ENCODE peak calls at places on chromosomes 16 and 17, in five cellular contexts. G is HepG2, Z is tibial nerve, B is suprapubic skin, W is K562. A is an unnamed sample.

GRCh38 chr16:83160609-83161008 is 533.8 kb downstream of the CDH13 start:
- DNase-seq in Z (no peak), G (no peak), W (no peak), B (no peak), A (no peak)

GRCh38 chr16:70473446-70474319 is 19.3 kb downstream of the FCSK start:
- DNase-seq in W (no peak), B (peak; percentile 57), G (no peak), Z (no peak), A (no peak)

GRCh38 chr17:59026176-59026939 is 80.3 kb downstream of the TRIM37 start:
- DNase-seq in W (no peak), Z (peak; percentile 13), G (no peak), B (no peak), A (no peak)

GRCh38 chr17:4850236-4850635 is 17.1 kb downstream of the MINK1 start:
- DNase-seq in G (no peak), Z (no peak), W (no peak), B (no peak), A (no peak)

GRCh38 chr17:49992191-49992932 is 2.7 kb downstream of the DLX3 start:
- DNase-seq in Z (no peak), W (no peak), B (no peak), G (no peak), A (no peak)

GRCh38 chr16:76237471-76237870 is 39.7 kb upstream of the CNTNAP4 start:
- DNase-seq in W (no peak), G (no peak), Z (no peak), B (no peak), A (no peak)

GRCh38 chr17:13993106-13993505 is 76.2 kb upstream of the COX10 start:
- DNase-seq in B (no peak), W (no peak), G (no peak), Z (no peak), A (no peak)

GRCh38 chr16:30922420-30922959 is 882 bp upstream of the FBXL19 start:
- DNase-seq in B (peak; percentile 100), W (peak; percentile 93), Z (peak; percentile 99), G (peak; percentile 100), A (peak; percentile 100)

GRCh38 chr17:70168044-70168978 is 1.0 kb upstream of the KCNJ2 start:
- DNase-seq in G (no peak), B (peak; percentile 71), Z (peak; percentile 69), W (peak; percentile 46), A (no peak)

GRCh38 chr16:62079236-62079635 is 43.0 kb upstream of the CDH8 start:
- DNase-seq in B (no peak), Z (no peak), G (no peak), W (no peak), A (no peak)

GRCh38 chr17:70158581-70158980 is 10.8 kb upstream of the KCNJ2 start:
- DNase-seq in B (no peak), Z (no peak), W (no peak), G (no peak), A (no peak)

GRCh38 chr16:70298988-70299938 is at the start of gene DDX19B:
- DNase-seq in G (peak; percentile 90), B (peak; percentile 88), Z (peak; percentile 59), W (peak; percentile 55), A (peak; percentile 85)

GRCh38 chr17:74249966-74250365 is 24.1 kb upstream of the DNAI2 start:
- DNase-seq in Z (no peak), B (no peak), G (no peak), W (no peak), A (no peak)

GRCh38 chr16:138049-138417 is 440 bp downstream of the NPRL3 start:
- DNase-seq in W (peak; percentile 59), B (no peak), G (no peak), Z (no peak), A (peak; percentile 87)

GRCh38 chr17:8004899-8005298 is 2.5 kb downstream of the GUCY2D start:
- DNase-seq in B (peak; percentile 14), Z (no peak), G (no peak), W (no peak), A (no peak)

GRCh38 chr17:69709441-69709840 is 294.9 kb downstream of the MAP2K6 start:
- DNase-seq in W (no peak), Z (no peak), B (no peak), G (no peak), A (no peak)

GRCh38 chr17:5789443-5789842 is 205.1 kb upstream of the NLRP1 start:
- DNase-seq in G (no peak), Z (no peak), B (no peak), W (no peak), A (no peak)

GRCh38 chr17:18285296-18285695 is 24.8 kb downstream of the MIEF2 start:
- DNase-seq in B (no peak), Z (no peak), W (no peak), G (no peak), A (no peak)

GRCh38 chr16:75491876-75492275 is 3.4 kb downstream of the CHST6 start:
- DNase-seq in B (no peak), W (no peak), G (no peak), Z (no peak), A (no peak)

GRCh38 chr17:75481194-75482059 is 25.0 kb downstream of the TMEM94 start:
- DNase-seq in W (no peak), G (no peak), Z (no peak), B (no peak), A (peak; percentile 41)

GRCh38 chr16:86925067-86925791 is 346.9 kb downstream of the FOXL1 start:
- DNase-seq in B (no peak), Z (no peak), G (no peak), W (peak; percentile 46), A (no peak)

GRCh38 chr17:57868007-57868774 is 18.3 kb upstream of the MRPS23 start:
- DNase-seq in W (peak; percentile 59), B (peak; percentile 89), Z (peak; percentile 68), G (peak; percentile 59), A (peak; percentile 72)
- TF ChIP-seq EP300 in W (no peak), B (no peak), Z (no peak), G (peak; percentile 36), A (no peak)

GRCh38 chr16:27318399-27319256 is 4.9 kb downstream of the IL4R start:
- DNase-seq in W (no peak), G (no peak), Z (no peak), B (peak; percentile 81), A (peak; percentile 79)

GRCh38 chr16:27317738-27318398 is 4.1 kb downstream of the IL4R start:
- DNase-seq in G (no peak), B (peak; percentile 7), Z (no peak), W (no peak), A (no peak)

GRCh38 chr16:27319257-27319965 is 5.6 kb downstream of the IL4R start:
- DNase-seq in G (no peak), Z (no peak), B (peak; percentile 41), W (no peak), A (peak; percentile 12)

GRCh38 chr16:27321013-27321960 is 7.5 kb downstream of the IL4R start:
- DNase-seq in G (no peak), W (no peak), B (no peak), Z (no peak), A (no peak)

DNA sequence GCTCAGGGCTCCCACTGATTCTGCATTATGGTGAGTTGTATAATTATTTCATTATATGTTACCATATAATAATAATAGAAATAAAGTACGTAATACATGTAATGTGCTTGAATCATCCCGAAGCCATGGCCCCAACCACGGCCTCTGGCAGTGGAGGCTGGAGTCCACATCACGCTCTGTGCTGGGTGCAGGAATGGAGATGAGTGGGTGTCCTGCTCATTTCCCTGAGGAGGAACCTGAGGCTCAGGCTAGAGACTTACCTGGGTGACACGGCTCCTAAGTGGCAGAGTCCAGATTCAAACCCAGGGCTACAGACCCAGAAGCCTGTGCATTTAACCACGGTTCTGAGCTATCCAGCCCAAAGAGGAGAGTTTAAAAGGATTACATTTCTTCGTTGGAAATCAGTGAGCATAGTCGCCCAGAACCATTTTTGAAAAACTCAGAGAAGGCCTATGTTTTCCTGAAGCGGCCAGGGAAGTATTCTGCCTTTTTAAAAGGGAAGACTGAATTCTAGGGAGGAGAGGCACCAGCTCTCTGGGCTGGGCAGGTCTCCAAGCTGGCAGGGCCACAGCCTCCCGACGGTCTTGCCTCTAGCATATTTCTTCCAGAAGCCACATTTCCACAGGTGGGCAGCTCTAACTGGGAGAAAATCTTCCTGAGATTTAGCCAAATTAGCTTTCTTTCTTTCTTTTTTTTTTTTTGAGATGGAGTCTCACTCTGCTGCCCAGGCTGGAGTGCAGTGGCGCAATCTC is 6.7 kb downstream of the IL4R start:
- DNase-seq in W (no peak), Z (no peak), B (no peak), G (no peak), A (no peak)
- H3K27ac ChIP-seq in W (no peak overlapping the region), Z (peak overlapping the region; percentile 43), B (no peak overlapping the region), G (no peak overlapping the region), A (peak overlapping the region; percentile 69)

DNA sequence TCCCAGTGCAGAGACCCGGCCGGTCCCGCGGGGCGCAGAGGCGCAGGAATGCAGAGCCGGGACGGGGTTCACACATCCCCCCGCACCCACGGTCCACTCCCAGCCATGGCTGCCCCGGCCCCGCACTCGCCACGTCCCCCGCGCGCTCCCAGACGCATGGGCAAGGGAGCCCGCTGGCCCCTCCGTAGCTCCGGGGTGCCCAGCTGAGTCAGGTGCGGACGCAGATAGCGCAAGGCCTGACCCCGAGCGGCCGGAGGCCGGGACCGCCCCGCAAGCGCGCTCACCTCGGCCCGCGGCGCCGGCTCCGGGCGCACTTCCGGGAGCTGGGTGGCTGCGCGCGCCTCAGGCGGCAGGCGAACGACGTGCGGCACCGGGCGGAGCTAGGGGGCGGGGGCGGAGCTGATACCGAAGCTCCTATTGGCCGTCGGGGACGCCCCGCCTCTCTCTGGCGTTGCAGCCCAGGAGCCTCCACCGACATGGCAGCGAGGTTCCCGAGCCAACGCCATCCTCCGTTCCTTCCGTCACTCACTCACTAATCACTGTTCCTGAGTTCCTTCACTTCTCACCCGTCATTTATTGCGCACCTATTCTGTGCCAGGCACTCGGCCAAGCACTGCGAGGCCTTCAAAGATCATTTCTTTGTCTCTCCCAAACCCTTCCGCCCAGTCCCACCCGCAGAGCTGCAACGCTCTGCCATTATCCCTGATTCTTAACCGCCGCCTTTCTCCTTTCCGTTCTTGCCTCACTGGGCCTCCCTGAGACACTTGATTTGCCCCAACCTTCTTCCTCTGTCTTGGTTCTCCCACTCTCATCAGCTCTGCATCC is at the start of gene ZNF18:
- DNase-seq in W (peak; percentile 95), Z (peak; percentile 91), B (peak; percentile 98), G (peak; percentile 82), A (peak; percentile 98)
- TF ChIP-seq POLR2A in W (peak; percentile 97), Z (peak; percentile 99), B (peak; percentile 93), G (peak; percentile 97), A (peak; percentile 34)

DNA sequence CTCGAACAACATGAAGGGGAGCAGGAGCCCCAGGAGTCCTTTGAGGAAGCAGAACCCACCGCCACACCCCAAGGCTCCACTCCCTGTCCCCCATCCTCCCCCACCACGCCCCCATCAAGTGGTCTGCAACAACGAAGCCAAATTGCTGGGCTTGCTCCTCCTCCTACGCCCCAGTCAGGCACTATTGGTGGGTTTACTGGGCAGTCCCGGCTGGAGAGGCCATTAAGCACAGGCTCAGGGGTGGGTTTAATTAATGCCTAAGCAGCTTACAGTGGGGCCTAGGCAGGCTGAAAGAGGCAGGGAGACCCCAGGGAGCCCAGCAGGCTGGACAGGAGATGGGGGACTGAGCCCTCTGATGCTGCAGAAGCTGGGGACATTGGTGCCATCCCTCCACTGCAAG is 5.1 kb downstream of the MPP2 start:
- DNase-seq in Z (no peak), B (no peak), W (no peak), G (no peak), A (no peak)
- TF ChIP-seq EP300 in Z (no peak), B (no peak), W (no peak), G (no peak), A (no peak)

GRCh38 chr17:200604-200985 is 19.1 kb upstream of the DOC2B start:
- DNase-seq in G (no peak), B (no peak), Z (no peak), W (no peak), A (no peak)
- H3K27ac ChIP-seq in G (no peak overlapping the region), B (no peak overlapping the region), Z (peak overlapping the region; percentile 24), W (no peak overlapping the region), A (peak overlapping the region; percentile 35)

A was measured in upper lobe of left lung.